ENCODE peak calls at places on chromosome 17, in eight cellular contexts. P is IMR-90; A is CD8-positive, alpha-beta memory T cell; U is RCC 7860; B is globus pallidus; X is iris pigment epithelial cell; D is activated CD8-positive, alpha-beta memory T cell treated with anti-CD3 and anti-CD28 coated beads, Interleukin-2, amount 50 U/mL, for 4 hours; E is omental fat pad. G is an unnamed sample.

GRCh38 chr17:28071891-28072606 is 29.6 kb downstream of the NLK start:
- DNase-seq in B (no peak), X (peak), P (no peak), U (no peak), E (no peak), D (no peak), A (peak), G (no peak)

GRCh38 chr17:78973196-78973595 is 6.5 kb downstream of the LGALS3BP start:
- DNase-seq in P (no peak), D (no peak), U (no peak), E (no peak), B (no peak), A (no peak), X (peak), G (no peak)

GRCh38 chr17:32783602-32784001 is 93.3 kb downstream of the MYO1D start:
- DNase-seq in A (peak), E (no peak), D (no peak), X (peak), U (peak), P (peak), B (peak), G (no peak)

GRCh38 chr17:30964878-30965277 is 6.0 kb upstream of the RNF135 start:
- DNase-seq in E (no peak), A (no peak), P (peak), X (peak), B (no peak), U (peak), D (no peak), G (no peak)

GRCh38 chr17:37485938-37486570 is 3.6 kb upstream of the DUSP14 start:
- DNase-seq in X (no peak), E (no peak), A (no peak), U (no peak), B (no peak), D (no peak), P (no peak), G (no peak)

GRCh38 chr17:1422907-1423306 is 22.9 kb upstream of the YWHAE start:
- DNase-seq in D (no peak), U (peak), X (peak), A (no peak), E (no peak), P (peak), B (no peak), G (no peak)

GRCh38 chr17:5011928-5012327 is 14.2 kb downstream of the KIF1C start:
- DNase-seq in U (no peak), P (peak), X (peak), A (no peak), D (no peak), B (no peak), E (no peak), G (no peak)

GRCh38 chr17:79778504-79779087 is 648 bp downstream of the CBX2 start:
- DNase-seq in A (no peak), U (no peak), D (no peak), E (no peak), P (no peak), X (no peak), B (no peak), G (no peak)

GRCh38 chr17:58531122-58531521 is 16.7 kb upstream of the MTMR4 start:
- DNase-seq in E (no peak), U (no peak), A (no peak), B (no peak), D (no peak), P (no peak), X (no peak), G (no peak)

GRCh38 chr17:8631554-8631877 is 991 bp upstream of the MYH10 start:
- DNase-seq in A (no peak), X (no peak), D (no peak), E (no peak), P (peak), U (no peak), B (no peak), G (no peak)

GRCh38 chr17:79833110-79833450 is 6.2 kb downstream of the CBX4 start:
- DNase-seq in P (no peak), X (no peak), D (no peak), E (no peak), A (no peak), U (no peak), B (no peak), G (no peak)

GRCh38 chr17:38702166-38702899 is 2.7 kb upstream of the MLLT6 start:
- DNase-seq in U (peak), B (peak), X (peak), E (peak), P (peak), D (peak), A (peak), G (peak)

GRCh38 chr17:41315814-41316430 is 412 bp upstream of the KRTAP17-1 start:
- DNase-seq in X (no peak), D (no peak), A (no peak), P (no peak), U (no peak), B (no peak), E (no peak), G (no peak)

GRCh38 chr17:72846399-72846798 is 246.1 kb downstream of the SLC39A11 start:
- DNase-seq in A (no peak), D (no peak), B (no peak), U (no peak), P (no peak), E (no peak), X (no peak), G (no peak)

GRCh38 chr17:61203765-61204164 is 195.9 kb upstream of the TBX2 start:
- DNase-seq in B (no peak), A (no peak), E (no peak), D (no peak), P (no peak), U (no peak), X (no peak), G (no peak)

GRCh38 chr17:58666858-58667267 is 25.0 kb downstream of the TEX14 start:
- DNase-seq in A (peak), P (peak), B (peak), D (peak), E (peak), X (peak), U (no peak), G (peak)